ENCODE peak calls at places on chromosomes 11 and 22, in eight cellular contexts. W, Y, O, N, Q, G, A and H are unnamed samples.

GRCh38 chr22:48741540-48741939 is 1086.1 kb downstream of the BRD1 start:
- DNase-seq in O (no peak), N (no peak), W (no peak), A (no peak), Y (no peak), G (peak; percentile 13), Q (no peak), H (peak; percentile 52)

GRCh38 chr11:3775761-3776406 is 21.5 kb downstream of the NUP98 start:
- DNase-seq in O (no peak), G (no peak), N (no peak), W (no peak), A (no peak), Y (peak; percentile 14), Q (no peak), H (no peak)

GRCh38 chr11:1556278-1557167 is 15.5 kb downstream of the DUSP8 start:
- DNase-seq in W (no peak), Y (no peak), N (no peak), A (no peak), O (peak; percentile 49), Q (no peak), G (no peak), H (no peak)

GRCh38 chr11:122293298-122294023 is 177.4 kb upstream of the BLID start:
- DNase-seq in Q (no peak), N (no peak), A (no peak), G (no peak), O (no peak), W (no peak), Y (no peak), H (no peak)

GRCh38 chr22:20159088-20159487 is 8.2 kb upstream of the CCDC188 start:
- DNase-seq in G (no peak), O (no peak), W (no peak), A (no peak), Y (peak; percentile 21), N (no peak), Q (no peak), H (no peak)

GRCh38 chr22:21710156-21710555 is 25.4 kb downstream of the YPEL1 start:
- DNase-seq in Y (no peak), N (no peak), A (no peak), W (no peak), O (no peak), G (no peak), Q (no peak), H (no peak)

GRCh38 chr11:112498701-112499100 is 238.0 kb upstream of the PLET1 start:
- DNase-seq in N (no peak), W (no peak), G (no peak), A (no peak), Y (no peak), O (no peak), Q (no peak), H (no peak)

GRCh38 chr22:24965822-24966626 is 13.5 kb downstream of the KIAA1671 start:
- DNase-seq in G (peak; percentile 94), Q (peak; percentile 86), N (peak; percentile 33), A (peak; percentile 28), O (peak; percentile 70), Y (no peak), W (peak; percentile 90), H (no peak)

GRCh38 chr11:65637794-65638317 is at the start of gene SIPA1:
- DNase-seq in Y (peak; percentile 97), Q (peak; percentile 93), W (peak; percentile 86), G (peak; percentile 84), A (peak; percentile 86), N (peak; percentile 91), O (peak; percentile 87), H (peak; percentile 92)

GRCh38 chr22:27810566-27810965 is 9.0 kb upstream of the MN1 start:
- DNase-seq in Q (peak; percentile 76), Y (peak; percentile 80), W (peak; percentile 65), A (peak; percentile 62), N (no peak), O (peak; percentile 89), G (no peak), H (peak; percentile 91)

GRCh38 chr22:23537421-23537820 is 42.7 kb downstream of the IGLL1 start:
- DNase-seq in W (no peak), G (peak; percentile 22), O (peak; percentile 27), Q (no peak), N (no peak), A (no peak), Y (no peak), H (peak; percentile 50)
- H3K27ac ChIP-seq in W (no peak overlapping the region), G (no peak overlapping the region), O (no peak overlapping the region), Q (no peak overlapping the region), N (peak overlapping the region; percentile 77), A (no peak overlapping the region), Y (peak overlapping the region; percentile 93), H (no peak overlapping the region)

GRCh38 chr11:62430350-62430749 is 11.5 kb downstream of the SCGB1A1 start:
- DNase-seq in N (no peak), W (no peak), Q (no peak), A (no peak), Y (no peak), O (no peak), G (no peak), H (no peak)
- H3K4me1 ChIP-seq in N (peaks cover 56% of the 10 kb centered on the region), W (peaks cover 39% of the 10 kb centered on the region), Q (peaks cover 12% of the 10 kb centered on the region), A (peaks cover 22% of the 10 kb centered on the region), Y (peaks cover 9% of the 10 kb centered on the region), O (no peaks in the 10 kb centered on the region), G (peaks cover 8% of the 10 kb centered on the region), H (no peaks in the 10 kb centered on the region)

GRCh38 chr22:23828800-23829680 is 9.8 kb downstream of the DERL3 start:
- DNase-seq in Q (peak; percentile 32), O (peak; percentile 89), G (peak; percentile 81), A (peak; percentile 61), W (no peak), Y (no peak), N (no peak), H (peak; percentile 21)
- H3K27ac ChIP-seq in Q (no peak overlapping the region), O (peak overlapping the region; percentile 81), G (peak overlapping the region; percentile 53), A (peak overlapping the region; percentile 75), W (no peak overlapping the region), Y (no peak overlapping the region), N (no peak overlapping the region), H (no peak overlapping the region)

DNA sequence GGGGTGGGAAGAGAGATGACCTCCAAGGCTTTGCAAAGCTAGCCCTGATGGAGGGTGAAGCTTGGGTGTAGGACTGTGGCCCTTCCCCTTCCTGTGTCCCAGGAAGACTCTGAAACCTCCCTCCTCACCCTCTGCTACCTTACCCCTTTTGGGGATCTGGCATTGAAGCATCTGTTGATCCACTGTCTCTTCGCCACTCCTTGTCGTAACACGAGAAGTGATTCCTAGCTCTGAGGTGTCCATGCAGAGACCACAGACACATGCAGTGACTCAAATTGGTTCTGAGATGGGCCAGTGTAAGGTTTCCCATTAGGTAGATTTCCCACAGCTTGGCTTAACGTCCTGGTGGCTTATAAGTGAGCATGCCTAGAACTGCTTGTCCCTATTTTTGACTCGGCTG is 101.4 kb downstream of the ZBTB16 start:
- DNase-seq in O (peak; percentile 73), Y (no peak), Q (peak; percentile 5), G (no peak), A (no peak), N (no peak), W (no peak), H (no peak)
- H3K4me1 ChIP-seq in O (peaks cover 91% of the 10 kb centered on the region), Y (no peaks in the 10 kb centered on the region), Q (peaks cover 71% of the 10 kb centered on the region), G (peaks cover 18% of the 10 kb centered on the region), A (peaks cover 89% of the 10 kb centered on the region), N (peaks cover 25% of the 10 kb centered on the region), W (peaks cover 96% of the 10 kb centered on the region), H (peaks cover 21% of the 10 kb centered on the region)

DNA sequence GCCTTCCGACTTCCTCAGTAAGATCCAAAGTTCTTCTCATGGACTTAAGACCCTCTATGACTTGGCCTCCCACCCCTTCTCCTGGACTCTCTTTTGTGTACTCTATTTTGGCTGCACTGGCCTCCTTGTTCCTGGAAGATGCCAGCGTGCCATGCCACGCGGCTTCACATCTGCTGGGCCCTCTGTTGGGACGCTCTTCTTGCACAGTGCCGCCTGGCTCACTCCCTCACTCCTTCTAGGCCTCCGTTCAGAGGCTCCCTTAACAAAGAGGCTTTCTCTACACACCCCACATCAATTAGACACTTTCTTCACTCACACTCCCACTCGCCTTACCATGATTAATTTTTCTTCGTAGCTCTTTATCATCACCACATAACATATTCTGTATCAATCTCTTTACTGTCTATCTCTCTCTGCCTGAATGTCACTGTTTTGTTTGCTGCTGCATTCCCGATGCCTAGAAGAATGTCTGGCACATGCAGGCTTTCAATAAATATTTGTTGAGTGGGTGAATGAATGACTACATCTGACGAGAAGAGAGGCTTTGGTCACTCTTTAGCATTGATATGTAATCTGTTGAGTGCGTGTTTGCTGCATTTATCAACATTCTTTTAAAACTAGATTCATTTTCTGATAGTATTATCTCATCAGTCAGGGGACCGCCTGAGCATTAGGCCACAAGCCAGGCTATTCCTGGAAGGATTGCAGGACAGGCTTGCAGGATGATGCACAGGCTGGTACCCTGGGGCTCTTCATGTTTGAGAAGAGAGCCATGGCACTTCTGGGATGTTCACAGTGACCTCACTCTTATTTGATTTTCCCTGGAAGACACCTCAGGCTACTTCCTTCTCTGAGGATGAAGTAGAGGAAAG is 60.6 kb upstream of the AMPD3 start:
- DNase-seq in N (peak; percentile 94), W (peak; percentile 38), G (no peak), O (no peak), A (no peak), Q (no peak), Y (no peak), H (no peak)
- H3K27ac ChIP-seq in N (peak overlapping the region; percentile 83), W (peak overlapping the region; percentile 51), G (no peak overlapping the region), O (no peak overlapping the region), A (no peak overlapping the region), Q (no peak overlapping the region), Y (no peak overlapping the region), H (no peak overlapping the region)

GRCh38 chr11:41457216-41458014 is 2.0 kb downstream of the LRRC4C start:
- DNase-seq in Q (no peak), N (no peak), O (no peak), G (no peak), Y (no peak), A (no peak), W (no peak), H (no peak)
- H3K4me1 ChIP-seq in Q (no peaks in the 10 kb centered on the region), N (no peaks in the 10 kb centered on the region), O (no peaks in the 10 kb centered on the region), G (no peaks in the 10 kb centered on the region), Y (peaks cover 3% of the 10 kb centered on the region), A (no peaks in the 10 kb centered on the region), W (peaks cover 6% of the 10 kb centered on the region), H (no peaks in the 10 kb centered on the region)

DNA sequence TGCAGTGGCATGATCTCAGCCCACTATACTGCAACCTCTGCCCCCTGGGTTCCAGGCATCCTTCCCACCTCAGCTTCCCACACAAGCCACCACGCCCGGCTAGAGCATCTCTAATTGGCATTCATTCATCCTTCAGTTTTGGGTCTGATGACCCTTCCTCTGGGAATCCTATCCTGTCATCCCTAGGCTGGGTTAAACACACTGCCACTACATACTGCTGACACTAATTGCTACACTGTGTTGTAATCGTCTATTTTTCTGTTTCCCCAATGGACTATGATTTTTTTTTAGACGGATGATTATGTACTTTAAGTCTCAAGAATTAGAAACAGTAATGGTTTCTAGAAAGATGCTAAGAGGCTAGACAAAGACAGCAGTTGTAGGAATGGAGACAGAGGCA is 62.8 kb downstream of the DEUP1 start:
- DNase-seq in Y (no peak), Q (no peak), N (no peak), A (no peak), O (no peak), G (no peak), W (no peak), H (no peak)
- H3K27ac ChIP-seq in Y (no peak overlapping the region), Q (no peak overlapping the region), N (no peak overlapping the region), A (no peak overlapping the region), O (no peak overlapping the region), G (no peak overlapping the region), W (no peak overlapping the region), H (no peak overlapping the region)